ENCODE peak calls at places on chromosomes 6 and 20, in ten cellular contexts. Q, A, R, O, G, X, F, M, K and L are unnamed samples.

GRCh38 chr6:74369556-74369993 is 673.6 kb downstream of the CD109 start:
- DNase-seq in A (peak; percentile 81), M (peak; percentile 72), O (peak; percentile 6), K (no peak), F (peak; percentile 90), R (no peak), Q (no peak), X (no peak), G (no peak), L (peak; percentile 95)

GRCh38 chr6:82040405-82041221 is 206.9 kb downstream of the IBTK start:
- DNase-seq in K (no peak), X (no peak), G (no peak), A (peak; percentile 79), M (peak; percentile 75), R (peak; percentile 34), F (peak; percentile 63), O (peak; percentile 49), Q (peak; percentile 42), L (peak; percentile 49)

GRCh38 chr6:15907914-15908518 is 220.9 kb upstream of the MYLIP start:
- DNase-seq in M (no peak), G (no peak), R (no peak), O (no peak), X (no peak), K (no peak), F (no peak), Q (no peak), A (no peak), L (peak; percentile 80)

GRCh38 chr20:17210983-17211382 is 15.9 kb upstream of the PCSK2 start:
- DNase-seq in G (no peak), K (no peak), M (no peak), A (no peak), F (no peak), R (no peak), X (no peak), O (no peak), Q (no peak), L (peak; percentile 74)

GRCh38 chr6:159473435-159473834 is 219.6 kb downstream of the SOD2 start:
- DNase-seq in G (no peak), F (no peak), K (no peak), X (no peak), R (no peak), O (peak; percentile 8), M (no peak), A (no peak), Q (no peak), L (no peak)

GRCh38 chr6:18501313-18502013 is 114.3 kb downstream of the RNF144B start:
- DNase-seq in M (peak; percentile 30), F (peak; percentile 54), R (peak; percentile 5), A (peak; percentile 93), X (peak; percentile 36), K (peak; percentile 89), G (peak; percentile 46), Q (no peak), O (peak; percentile 42), L (peak; percentile 84)

GRCh38 chr6:160238234-160238633 is 20.4 kb downstream of the SLC22A2 start:
- DNase-seq in A (no peak), G (no peak), K (no peak), X (no peak), Q (no peak), F (peak; percentile 9), O (no peak), M (no peak), R (no peak), L (peak; percentile 86)

GRCh38 chr6:111746983-111747773 is 126.1 kb downstream of the FYN start:
- DNase-seq in G (no peak), A (no peak), O (no peak), X (no peak), Q (no peak), M (no peak), R (no peak), F (no peak), K (no peak), L (no peak)

GRCh38 chr6:25499851-25500250 is 152.2 kb upstream of the SCGN start:
- DNase-seq in M (peak; percentile 58), R (no peak), F (peak; percentile 31), X (no peak), Q (no peak), O (peak; percentile 62), K (no peak), A (peak; percentile 25), G (no peak), L (peak; percentile 84)

GRCh38 chr6:158970640-158971291 is 29.2 kb downstream of the RSPH3 start:
- DNase-seq in R (no peak), M (no peak), F (no peak), X (no peak), G (no peak), O (no peak), A (no peak), Q (no peak), K (no peak), L (no peak)

GRCh38 chr20:63879264-63879663 is 14.2 kb downstream of the TPD52L2 start:
- DNase-seq in R (no peak), K (no peak), A (no peak), Q (no peak), M (no peak), F (no peak), G (no peak), O (no peak), X (no peak), L (no peak)
- H3K4me3 ChIP-seq in R (no peak overlapping the region), K (no peak overlapping the region), A (no peak overlapping the region), Q (no peak overlapping the region), M (no peak overlapping the region), F (no peak overlapping the region), G (no peak overlapping the region), O (no peak overlapping the region), X (no peak overlapping the region), L (no peak overlapping the region)

GRCh38 chr6:145814501-145815350 is at the start of gene FBXO30:
- DNase-seq in K (peak; percentile 96), F (peak; percentile 91), Q (peak; percentile 54), M (peak; percentile 90), O (peak; percentile 54), X (peak; percentile 86), G (peak; percentile 92), R (peak; percentile 85), A (peak; percentile 91), L (peak; percentile 68)

GRCh38 chr6:145811741-145812140 is 2.9 kb downstream of the FBXO30 start:
- DNase-seq in R (no peak), F (no peak), Q (no peak), X (no peak), G (no peak), A (no peak), K (no peak), O (no peak), M (no peak), L (no peak)

GRCh38 chr6:145815351-145815772 is 767 bp upstream of the FBXO30 start:
- DNase-seq in R (no peak), G (no peak), Q (no peak), O (no peak), A (peak; percentile 27), M (peak; percentile 36), K (no peak), X (no peak), F (no peak), L (no peak)

GRCh38 chr6:145814035-145814500 is 527 bp downstream of the FBXO30 start:
- DNase-seq in M (peak; percentile 64), K (no peak), R (peak; percentile 61), X (no peak), G (peak; percentile 48), Q (no peak), F (no peak), A (no peak), O (peak; percentile 6), L (peak; percentile 60)

DNA sequence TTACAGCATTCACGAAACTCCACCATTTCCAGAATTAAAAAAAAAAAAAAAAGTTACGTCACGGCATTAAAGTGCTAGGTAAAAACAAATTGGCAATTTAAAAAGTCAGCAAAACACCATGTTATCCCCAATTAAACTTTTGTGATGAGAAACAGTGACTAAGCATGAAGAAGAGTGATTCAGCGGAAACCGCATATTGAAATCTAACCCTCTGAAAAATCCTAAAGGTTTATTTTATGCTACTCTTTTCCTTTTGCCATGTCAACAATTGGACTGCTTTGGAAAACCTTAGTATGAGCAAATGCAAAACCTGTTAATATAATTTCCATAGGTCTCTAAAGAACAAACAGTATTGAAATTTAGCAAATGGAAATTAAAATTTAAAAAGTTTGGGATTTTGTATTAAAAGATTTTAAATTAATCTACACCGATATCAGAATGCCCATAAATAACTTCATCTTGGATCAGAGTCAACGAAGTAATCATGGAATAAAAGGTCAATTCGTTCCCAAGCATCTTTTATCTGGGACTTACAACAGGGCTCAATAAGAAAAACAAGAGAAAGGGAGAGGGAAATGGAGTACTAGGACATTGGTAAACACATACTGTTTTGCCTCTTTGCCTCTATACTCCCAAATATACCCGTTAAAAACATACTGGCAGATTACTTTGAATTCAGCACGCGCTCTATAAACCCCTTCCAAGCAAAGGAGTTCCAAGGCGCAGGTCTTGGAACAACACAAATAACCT is 1.1 kb downstream of the FBXO30 start:
- DNase-seq in A (peak; percentile 70), F (peak; percentile 54), R (peak; percentile 36), M (peak; percentile 73), K (no peak), X (no peak), Q (no peak), G (no peak), O (peak; percentile 44), L (peak; percentile 71)
- H3K4me3 ChIP-seq in A (peak overlapping the region; percentile 82), F (peak overlapping the region; percentile 74), R (peak overlapping the region; percentile 78), M (peak overlapping the region; percentile 86), K (peak overlapping the region; percentile 94), X (peak overlapping the region; percentile 83), Q (peak overlapping the region; percentile 56), G (peak overlapping the region; percentile 79), O (peak overlapping the region; percentile 76), L (peak overlapping the region; percentile 68)

GRCh38 chr6:22621701-22622100 is 52.3 kb downstream of the HDGFL1 start:
- DNase-seq in M (no peak), K (no peak), A (no peak), X (no peak), R (no peak), Q (no peak), G (no peak), O (no peak), F (no peak), L (no peak)

GRCh38 chr6:22622390-22622789 is 53.0 kb downstream of the HDGFL1 start:
- DNase-seq in A (no peak), R (no peak), Q (no peak), O (no peak), X (no peak), M (no peak), F (no peak), G (no peak), K (no peak), L (no peak)

DNA sequence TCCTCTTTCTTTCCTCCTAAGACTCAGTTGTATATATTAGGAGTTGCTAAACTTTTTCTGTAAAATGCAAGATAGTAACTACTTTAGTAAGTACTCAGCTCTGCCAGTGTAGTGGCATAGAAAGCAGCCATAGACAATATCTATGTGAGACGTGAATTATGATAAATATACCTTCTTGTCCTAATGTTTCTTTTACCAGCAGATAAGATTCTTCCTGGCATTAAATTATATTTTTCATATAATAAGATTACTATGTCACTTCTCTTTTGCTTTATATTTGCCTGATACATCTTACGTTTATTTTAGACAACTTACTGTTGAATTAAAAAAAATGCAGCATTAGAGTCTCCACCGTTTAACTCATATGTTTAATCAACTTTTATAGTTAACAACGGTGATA is 51.7 kb downstream of the HDGFL1 start:
- DNase-seq in M (no peak), K (no peak), O (no peak), Q (no peak), A (no peak), X (no peak), G (no peak), F (no peak), R (no peak), L (no peak)
- H3K4me3 ChIP-seq in M (no peak overlapping the region), K (no peak overlapping the region), O (no peak overlapping the region), Q (no peak overlapping the region), A (no peak overlapping the region), X (no peak overlapping the region), G (no peak overlapping the region), F (no peak overlapping the region), R (no peak overlapping the region), L (no peak overlapping the region)

GRCh38 chr6:132498638-132499037 is 14.3 kb downstream of the STX7 start:
- DNase-seq in G (no peak), F (no peak), K (no peak), A (no peak), Q (no peak), X (no peak), O (no peak), R (no peak), M (no peak), L (no peak)
- H3K4me3 ChIP-seq in G (no peak overlapping the region), F (no peak overlapping the region), K (no peak overlapping the region), A (no peak overlapping the region), Q (no peak overlapping the region), X (no peak overlapping the region), O (no peak overlapping the region), R (no peak overlapping the region), M (no peak overlapping the region), L (no peak overlapping the region)